ENCODE peak calls at places on chromosome 14, in ten cellular contexts. K, M, G, R, E, O, J, V, W and F are unnamed samples.

GRCh38 chr14:83779266-83779665 is 1750.7 kb upstream of the FLRT2 start:
- DNase-seq in K (no peak), M (no peak), G (peak; percentile 76), R (no peak), E (no peak), O (no peak), J (no peak), V (no peak), W (no peak), F (peak; percentile 20)

GRCh38 chr14:97994020-97994531 is 1196.9 kb downstream of the VRK1 start:
- DNase-seq in K (no peak), M (no peak), G (no peak), R (no peak), E (no peak), O (no peak), J (no peak), V (no peak), W (no peak), F (no peak)

GRCh38 chr14:94011795-94012194 is 14.3 kb upstream of the OTUB2 start:
- DNase-seq in K (peak; percentile 10), M (peak; percentile 21), G (no peak), R (no peak), E (no peak), O (no peak), J (peak; percentile 18), V (no peak), W (no peak), F (peak; percentile 29)

GRCh38 chr14:55201219-55202096 is 10.1 kb upstream of the DLGAP5 start:
- DNase-seq in K (no peak), M (no peak), G (no peak), R (no peak), E (no peak), O (no peak), J (no peak), V (no peak), W (no peak), F (no peak)

GRCh38 chr14:69066396-69067171 is 86.3 kb downstream of the DCAF5 start:
- DNase-seq in K (no peak), M (no peak), G (no peak), R (no peak), E (no peak), O (no peak), J (no peak), V (no peak), W (no peak), F (no peak)

GRCh38 chr14:68846466-68846865 is 53.6 kb upstream of the ZFP36L1 start:
- DNase-seq in K (no peak), M (no peak), G (no peak), R (no peak), E (no peak), O (no peak), J (no peak), V (no peak), W (no peak), F (no peak)

GRCh38 chr14:91732439-91732838 is 553 bp upstream of the CATSPERB start:
- DNase-seq in K (no peak), M (no peak), G (no peak), R (no peak), E (no peak), O (no peak), J (no peak), V (no peak), W (no peak), F (no peak)

GRCh38 chr14:106883218-106883692 is 1356.9 kb downstream of the TMEM121 start:
- DNase-seq in K (peak; percentile 41), M (no peak), G (no peak), R (peak; percentile 56), E (no peak), O (peak; percentile 31), J (peak; percentile 31), V (peak; percentile 25), W (no peak), F (no peak)

GRCh38 chr14:58060077-58060476 is 91.9 kb downstream of the ARMH4 start:
- DNase-seq in K (no peak), M (peak; percentile 28), G (no peak), R (no peak), E (no peak), O (no peak), J (no peak), V (no peak), W (no peak), F (peak; percentile 65)

GRCh38 chr14:72916174-72916573 is 10.1 kb upstream of the DCAF4 start:
- DNase-seq in K (no peak), M (peak; percentile 25), G (no peak), R (no peak), E (no peak), O (no peak), J (no peak), V (no peak), W (no peak), F (peak; percentile 50)

GRCh38 chr14:72921396-72921795 is 4.9 kb upstream of the DCAF4 start:
- DNase-seq in K (no peak), M (no peak), G (no peak), R (no peak), E (no peak), O (no peak), J (no peak), V (no peak), W (no peak), F (no peak)

GRCh38 chr14:72917420-72917819 is 8.8 kb upstream of the DCAF4 start:
- DNase-seq in K (no peak), M (no peak), G (no peak), R (no peak), E (no peak), O (no peak), J (no peak), V (no peak), W (no peak), F (no peak)

GRCh38 chr14:72924332-72924731 is 1.9 kb upstream of the DCAF4 start:
- DNase-seq in K (no peak), M (no peak), G (no peak), R (peak; percentile 53), E (no peak), O (peak; percentile 85), J (no peak), V (peak; percentile 63), W (no peak), F (no peak)

GRCh38 chr14:72920008-72920407 is 6.3 kb upstream of the DCAF4 start:
- DNase-seq in K (no peak), M (no peak), G (no peak), R (no peak), E (no peak), O (no peak), J (no peak), V (no peak), W (no peak), F (no peak)
- TF ChIP-seq CTCF in K (peak; percentile 16), M (no peak), G (no peak), R (no peak), E (no peak), O (no peak), J (peak; percentile 37), V (no peak), W (no peak), F (no peak)

DNA sequence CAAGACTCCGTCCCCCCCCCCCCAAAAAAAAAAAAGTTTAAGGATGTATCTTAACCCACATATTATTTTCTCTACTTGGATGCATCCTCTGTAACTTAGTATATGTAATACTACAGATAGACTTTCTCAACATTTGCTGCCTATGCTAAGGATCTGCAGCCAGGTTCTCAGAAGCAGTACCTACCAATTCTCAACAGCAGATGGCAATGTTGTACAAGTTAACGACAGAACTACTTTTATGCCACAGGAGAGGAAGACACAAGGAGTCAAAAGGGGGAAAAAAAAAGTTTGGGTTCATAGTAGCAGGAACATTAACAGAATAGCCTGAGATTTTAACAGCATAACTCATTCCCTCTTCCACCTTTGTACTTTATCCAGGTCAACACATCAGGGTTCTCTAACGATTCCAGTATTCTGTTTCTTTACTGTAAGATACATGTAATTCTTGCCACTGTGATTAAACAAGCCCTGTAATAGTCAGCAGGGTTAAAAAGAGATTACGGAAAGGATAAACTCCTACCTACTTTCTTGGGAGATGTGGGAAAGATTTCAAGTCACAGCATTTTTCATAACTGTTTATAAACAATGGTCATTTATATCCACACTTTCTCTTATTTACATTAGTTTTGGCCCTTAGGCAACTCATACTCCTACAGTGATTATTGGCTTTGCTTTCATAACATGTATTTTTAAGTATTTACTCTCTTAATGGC is 5.7 kb upstream of the NEK9 start:
- DNase-seq in K (peak; percentile 89), M (peak; percentile 71), G (peak; percentile 44), R (no peak), E (no peak), O (no peak), J (peak; percentile 82), V (peak; percentile 54), W (no peak), F (peak; percentile 75)
- H3K4me3 ChIP-seq in K (no peak overlapping the region), M (no peak overlapping the region), G (no peak overlapping the region), R (no peak overlapping the region), E (no peak overlapping the region), O (no peak overlapping the region), J (no peak overlapping the region), V (no peak overlapping the region), W (no peak overlapping the region), F (no peak overlapping the region)

GRCh38 chr14:71011479-71011878 is 104.2 kb downstream of the PCNX1 start:
- DNase-seq in K (peak; percentile 18), M (no peak), G (no peak), R (no peak), E (no peak), O (no peak), J (no peak), V (no peak), W (no peak), F (no peak)
- TF ChIP-seq CTCF in K (peak; percentile 26), M (peak; percentile 7), G (peak; percentile 38), R (no peak), E (peak; percentile 55), O (peak; percentile 37), J (peak; percentile 63), V (no peak), W (no peak), F (peak; percentile 9)

GRCh38 chr14:87108726-87109125 is 884.3 kb downstream of the GALC start:
- DNase-seq in K (peak; percentile 43), M (peak; percentile 37), G (peak; percentile 75), R (no peak), E (no peak), O (no peak), J (no peak), V (no peak), W (no peak), F (peak; percentile 57)

GRCh38 chr14:87109271-87109670 is 883.7 kb downstream of the GALC start:
- DNase-seq in K (no peak), M (no peak), G (no peak), R (no peak), E (no peak), O (no peak), J (no peak), V (no peak), W (no peak), F (no peak)

GRCh38 chr14:87111741-87112140 is 881.2 kb downstream of the GALC start:
- DNase-seq in K (no peak), M (no peak), G (no peak), R (no peak), E (no peak), O (no peak), J (peak; percentile 38), V (no peak), W (no peak), F (no peak)

GRCh38 chr14:87113286-87113685 is 879.7 kb downstream of the GALC start:
- DNase-seq in K (no peak), M (no peak), G (no peak), R (no peak), E (no peak), O (no peak), J (peak; percentile 67), V (no peak), W (no peak), F (no peak)

DNA sequence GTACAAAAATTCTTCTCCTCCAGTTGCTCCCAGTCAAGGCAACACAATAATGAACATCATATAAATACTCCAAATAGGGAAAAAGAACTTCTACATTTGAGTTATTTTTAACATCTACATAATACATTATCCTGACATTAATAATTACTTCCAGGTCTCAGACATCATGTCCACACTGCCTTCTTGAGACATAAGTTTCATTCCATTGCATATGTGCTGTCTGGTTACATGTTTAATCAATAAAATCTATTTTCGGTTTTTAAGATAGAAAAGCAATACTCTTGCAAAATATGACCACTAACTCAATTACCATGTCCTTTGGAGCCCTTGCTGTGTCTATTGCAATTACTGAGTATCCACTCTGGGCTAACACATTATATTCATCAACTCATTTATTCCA is 881.8 kb downstream of the GALC start:
- DNase-seq in K (no peak), M (no peak), G (peak; percentile 20), R (no peak), E (no peak), O (no peak), J (no peak), V (no peak), W (no peak), F (no peak)
- H3K4me3 ChIP-seq in K (no peak overlapping the region), M (no peak overlapping the region), G (no peak overlapping the region), R (no peak overlapping the region), E (no peak overlapping the region), O (no peak overlapping the region), J (no peak overlapping the region), V (no peak overlapping the region), W (no peak overlapping the region), F (no peak overlapping the region)